ENCODE peak calls at places on chromosome 18, in ten cellular contexts. E is caudate nucleus; Z is astrocyte of the hippocampus; C is COR-L47; O is substantia nigra; B is amniotic stem cell; F is HT1080; S is colonic mucosa; U is activated CD4-positive, alpha-beta T cell treated with anti-CD3 and anti-CD28 coated beads, Interleukin-2, amount 50 U/mL, for 4 hours; Q is kidney. L is an unnamed sample.

GRCh38 chr18:73232933-73233332 is 365.1 kb upstream of the NETO1 start:
- DNase-seq in B (no peak), C (no peak), S (no peak), U (no peak), F (no peak), O (no peak), Q (no peak), Z (no peak), E (no peak), L (peak; percentile 4)

GRCh38 chr18:49393011-49393410 is 67.4 kb downstream of the DYM start:
- DNase-seq in C (no peak), B (no peak), O (no peak), E (no peak), U (no peak), S (no peak), F (no peak), Q (no peak), Z (no peak), L (no peak)

GRCh38 chr18:75141734-75142133 is 67.2 kb downstream of the PTGR3 start:
- DNase-seq in Z (no peak), E (no peak), C (no peak), Q (no peak), F (no peak), O (no peak), B (no peak), U (no peak), S (no peak), L (no peak)

GRCh38 chr18:63342206-63342605 is 22.6 kb upstream of the BCL2 start:
- DNase-seq in U (no peak), O (no peak), Q (no peak), E (peak; percentile 8), B (no peak), S (no peak), F (peak; percentile 30), Z (peak; percentile 61), C (no peak), L (no peak)

GRCh38 chr18:35753306-35753910 is 171.9 kb downstream of the GALNT1 start:
- DNase-seq in Z (no peak), B (no peak), O (no peak), U (no peak), Q (no peak), C (no peak), S (no peak), F (no peak), E (no peak), L (no peak)

GRCh38 chr18:77262655-77263470 is 13.2 kb downstream of the GALR1 start:
- DNase-seq in B (no peak), U (no peak), C (no peak), Q (no peak), S (no peak), Z (no peak), O (no peak), F (no peak), E (no peak), L (no peak)

GRCh38 chr18:13305326-13305725 is 86.8 kb downstream of the LDLRAD4 start:
- DNase-seq in B (no peak), Z (no peak), O (no peak), F (no peak), S (no peak), Q (no peak), C (no peak), E (no peak), U (no peak), L (no peak)

GRCh38 chr18:69636529-69637301 is 236.0 kb downstream of the DOK6 start:
- DNase-seq in B (no peak), Q (no peak), Z (no peak), S (no peak), E (peak; percentile 6), O (no peak), U (no peak), C (no peak), F (no peak), L (no peak)

GRCh38 chr18:58213445-58213844 is 169.4 kb downstream of the NEDD4L start:
- DNase-seq in E (no peak), O (no peak), S (peak; percentile 16), C (no peak), Q (no peak), F (peak; percentile 97), B (peak; percentile 55), U (no peak), Z (peak; percentile 93), L (no peak)

GRCh38 chr18:79523738-79524180 is 128.0 kb downstream of the NFATC1 start:
- DNase-seq in C (no peak), Z (no peak), F (no peak), O (no peak), S (peak; percentile 27), Q (peak; percentile 68), E (no peak), U (peak; percentile 80), B (no peak), L (no peak)

GRCh38 chr18:68417826-68418225 is 297.1 kb downstream of the TMX3 start:
- DNase-seq in E (no peak), O (no peak), Q (no peak), F (no peak), S (no peak), Z (peak; percentile 22), U (no peak), B (no peak), C (no peak), L (no peak)

GRCh38 chr18:76587147-76587885 is 92.3 kb upstream of the ZNF516 start:
- DNase-seq in E (no peak), U (no peak), B (no peak), Q (no peak), C (no peak), Z (no peak), S (no peak), O (no peak), F (no peak), L (no peak)

GRCh38 chr18:23487738-23488625 is 15.3 kb upstream of the RMC1 start:
- DNase-seq in O (no peak), S (peak; percentile 32), C (no peak), Q (no peak), E (no peak), B (no peak), U (peak; percentile 28), F (no peak), Z (peak; percentile 38), L (no peak)

GRCh38 chr18:48750485-48751175 is 200.1 kb downstream of the SMAD7 start:
- DNase-seq in Z (peak; percentile 88), E (no peak), F (no peak), C (no peak), U (no peak), O (no peak), B (no peak), Q (peak; percentile 57), S (no peak), L (no peak)

GRCh38 chr18:32093523-32093922 is 1.8 kb downstream of the RNF138 start:
- DNase-seq in B (peak; percentile 5), E (no peak), U (no peak), S (peak; percentile 55), C (peak; percentile 26), F (no peak), O (no peak), Q (no peak), Z (no peak), L (no peak)

GRCh38 chr18:70390366-70391090 is 101.7 kb downstream of the SOCS6 start:
- DNase-seq in F (no peak), Q (no peak), S (no peak), B (peak; percentile 6), O (no peak), E (no peak), U (no peak), C (no peak), Z (no peak), L (no peak)

GRCh38 chr18:33560686-33561370 is 17.2 kb upstream of the ASXL3 start:
- DNase-seq in C (peak; percentile 26), E (no peak), Q (no peak), Z (peak; percentile 20), O (no peak), B (no peak), U (no peak), F (peak; percentile 71), S (peak; percentile 22), L (no peak)

GRCh38 chr18:3605562-3606443 is 155.8 kb downstream of the TGIF1 start:
- DNase-seq in F (peak; percentile 61), S (no peak), E (no peak), B (no peak), Z (peak; percentile 71), O (peak; percentile 8), Q (no peak), C (no peak), U (no peak), L (no peak)

L was measured in GM18507.